ENCODE peak calls at places on chromosomes 3 and 15, in nine cellular contexts. One of them, this sample, is unnamed.

GRCh38 chr3:62159693-62160092 is 213.7 kb downstream of the FEZF2 start:
- DNase-seq in GM12878: no peak
- DNase-seq in A549: no peak
- DNase-seq in stomach: peak
- DNase-seq in transverse colon: peak
- DNase-seq in HepG2: no peak
- DNase-seq in ovary: peak
- DNase-seq in esophagus muscularis mucosa: no peak
- DNase-seq in H1: no peak
- DNase-seq in this sample: peak

GRCh38 chr3:127440384-127440783 is 150.1 kb downstream of the TPRA1 start:
- DNase-seq in GM12878: no peak
- DNase-seq in esophagus muscularis mucosa: no peak
- DNase-seq in H1: no peak
- DNase-seq in HepG2: no peak
- DNase-seq in transverse colon: no peak
- DNase-seq in ovary: peak
- DNase-seq in stomach: peak
- DNase-seq in A549: no peak
- DNase-seq in this sample: no peak

GRCh38 chr3:128584412-128585020 is 66.1 kb downstream of the RPN1 start:
- DNase-seq in HepG2: peak
- DNase-seq in GM12878: peak
- DNase-seq in A549: peak
- DNase-seq in ovary: peak
- DNase-seq in H1: peak
- DNase-seq in esophagus muscularis mucosa: no peak
- DNase-seq in stomach: peak
- DNase-seq in transverse colon: peak
- DNase-seq in this sample: peak

GRCh38 chr3:155070932-155071387 is 9.2 kb upstream of the MME start:
- DNase-seq in HepG2: no peak
- DNase-seq in H1: no peak
- DNase-seq in ovary: no peak
- DNase-seq in A549: no peak
- DNase-seq in GM12878: no peak
- DNase-seq in stomach: no peak
- DNase-seq in esophagus muscularis mucosa: no peak
- DNase-seq in transverse colon: no peak
- DNase-seq in this sample: no peak

GRCh38 chr3:72223116-72223515 is 438.2 kb upstream of the PROK2 start:
- DNase-seq in transverse colon: no peak
- DNase-seq in stomach: no peak
- DNase-seq in H1: no peak
- DNase-seq in A549: no peak
- DNase-seq in ovary: no peak
- DNase-seq in GM12878: no peak
- DNase-seq in HepG2: no peak
- DNase-seq in esophagus muscularis mucosa: no peak
- DNase-seq in this sample: no peak

GRCh38 chr3:126340081-126340511 is 17.1 kb downstream of the KLF15 start:
- DNase-seq in stomach: peak
- DNase-seq in esophagus muscularis mucosa: no peak
- DNase-seq in H1: peak
- DNase-seq in A549: no peak
- DNase-seq in GM12878: no peak
- DNase-seq in ovary: peak
- DNase-seq in HepG2: no peak
- DNase-seq in transverse colon: peak
- DNase-seq in this sample: no peak

GRCh38 chr3:194269610-194270145 is 81.5 kb downstream of the CPN2 start:
- DNase-seq in stomach: peak
- DNase-seq in H1: peak
- DNase-seq in esophagus muscularis mucosa: peak
- DNase-seq in HepG2: no peak
- DNase-seq in ovary: peak
- DNase-seq in GM12878: no peak
- DNase-seq in A549: no peak
- DNase-seq in transverse colon: peak
- DNase-seq in this sample: peak

GRCh38 chr3:27675287-27675686 is 46.8 kb downstream of the EOMES start:
- DNase-seq in HepG2: no peak
- DNase-seq in stomach: no peak
- DNase-seq in A549: no peak
- DNase-seq in transverse colon: no peak
- DNase-seq in ovary: no peak
- DNase-seq in esophagus muscularis mucosa: no peak
- DNase-seq in H1: no peak
- DNase-seq in GM12878: no peak
- DNase-seq in this sample: no peak

GRCh38 chr3:16910207-16910606 is 25.5 kb downstream of the PLCL2 start:
- DNase-seq in esophagus muscularis mucosa: no peak
- DNase-seq in transverse colon: no peak
- DNase-seq in stomach: no peak
- DNase-seq in HepG2: no peak
- DNase-seq in GM12878: no peak
- DNase-seq in ovary: no peak
- DNase-seq in A549: no peak
- DNase-seq in H1: no peak
- DNase-seq in this sample: no peak
- H3K4me3 ChIP-seq in esophagus muscularis mucosa: no peak
- H3K4me3 ChIP-seq in transverse colon: no peak
- H3K4me3 ChIP-seq in stomach: no peak
- H3K4me3 ChIP-seq in HepG2: no peak
- H3K4me3 ChIP-seq in GM12878: no peak
- H3K4me3 ChIP-seq in ovary: no peak
- H3K4me3 ChIP-seq in A549: no peak
- H3K4me3 ChIP-seq in H1: no peak
- H3K4me3 ChIP-seq in this sample: no peak

GRCh38 chr15:101187820-101188516 is 63.9 kb downstream of the CHSY1 start:
- DNase-seq in transverse colon: no peak
- DNase-seq in H1: no peak
- DNase-seq in esophagus muscularis mucosa: no peak
- DNase-seq in ovary: no peak
- DNase-seq in stomach: no peak
- DNase-seq in A549: no peak
- DNase-seq in GM12878: peak
- DNase-seq in HepG2: no peak
- DNase-seq in this sample: no peak
- H3K27ac ChIP-seq in transverse colon: peak
- H3K27ac ChIP-seq in H1: no peak
- H3K27ac ChIP-seq in esophagus muscularis mucosa: peak
- H3K27ac ChIP-seq in ovary: peak
- H3K27ac ChIP-seq in stomach: peak
- H3K27ac ChIP-seq in A549: no peak
- H3K27ac ChIP-seq in GM12878: peak
- H3K27ac ChIP-seq in HepG2: no peak
- H3K27ac ChIP-seq in this sample: peak

GRCh38 chr3:196149922-196150321 is 61.3 kb downstream of the ZDHHC19 start:
- DNase-seq in stomach: no peak
- DNase-seq in A549: no peak
- DNase-seq in ovary: no peak
- DNase-seq in transverse colon: no peak
- DNase-seq in HepG2: no peak
- DNase-seq in GM12878: peak
- DNase-seq in esophagus muscularis mucosa: no peak
- DNase-seq in H1: no peak
- DNase-seq in this sample: no peak

GRCh38 chr3:196145420-196146262 is 63.8 kb upstream of the TFRC start:
- DNase-seq in ovary: no peak
- DNase-seq in A549: no peak
- DNase-seq in GM12878: no peak
- DNase-seq in stomach: no peak
- DNase-seq in H1: no peak
- DNase-seq in HepG2: no peak
- DNase-seq in transverse colon: no peak
- DNase-seq in esophagus muscularis mucosa: no peak
- DNase-seq in this sample: no peak

GRCh38 chr3:196149375-196149774 is 61.8 kb downstream of the ZDHHC19 start:
- DNase-seq in GM12878: no peak
- DNase-seq in H1: no peak
- DNase-seq in A549: no peak
- DNase-seq in transverse colon: no peak
- DNase-seq in HepG2: no peak
- DNase-seq in stomach: no peak
- DNase-seq in esophagus muscularis mucosa: no peak
- DNase-seq in ovary: no peak
- DNase-seq in this sample: no peak

GRCh38 chr3:196147116-196147515 is 64.1 kb downstream of the ZDHHC19 start:
- DNase-seq in A549: no peak
- DNase-seq in ovary: no peak
- DNase-seq in H1: no peak
- DNase-seq in GM12878: no peak
- DNase-seq in esophagus muscularis mucosa: no peak
- DNase-seq in transverse colon: no peak
- DNase-seq in stomach: no peak
- DNase-seq in HepG2: no peak
- DNase-seq in this sample: no peak

DNA sequence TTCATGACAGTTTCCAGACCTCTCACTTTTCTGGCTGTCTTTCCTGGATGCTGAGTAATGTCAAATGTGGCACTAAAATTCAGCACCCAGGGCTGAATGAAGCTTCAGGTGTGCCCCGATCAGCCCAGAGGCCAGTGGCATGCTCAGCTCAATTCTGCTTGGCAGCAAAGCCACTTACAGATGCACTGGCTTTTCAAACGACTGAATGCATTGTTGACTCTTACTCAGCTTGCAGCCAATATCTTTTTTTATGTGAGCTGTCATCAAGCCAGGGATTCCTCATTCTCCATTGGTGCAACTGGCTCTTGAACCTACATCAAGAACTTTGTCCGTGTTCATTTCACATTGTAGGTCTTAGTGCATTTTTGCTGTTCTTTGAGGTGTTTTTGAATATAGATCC is 60.7 kb downstream of the ZDHHC19 start:
- DNase-seq in stomach: no peak
- DNase-seq in HepG2: no peak
- DNase-seq in esophagus muscularis mucosa: no peak
- DNase-seq in A549: no peak
- DNase-seq in GM12878: no peak
- DNase-seq in H1: no peak
- DNase-seq in ovary: no peak
- DNase-seq in transverse colon: no peak
- DNase-seq in this sample: no peak
- TF ChIP-seq EP300 in stomach: no peak
- TF ChIP-seq EP300 in HepG2: no peak
- TF ChIP-seq EP300 in esophagus muscularis mucosa: no peak
- TF ChIP-seq EP300 in A549: no peak
- TF ChIP-seq EP300 in GM12878: no peak
- TF ChIP-seq EP300 in H1: no peak
- TF ChIP-seq EP300 in ovary: no peak
- TF ChIP-seq EP300 in transverse colon: no peak
- TF ChIP-seq EP300 in this sample: no peak

GRCh38 chr3:185926445-185926844 is 11.4 kb downstream of the TRA2B start:
- DNase-seq in HepG2: no peak
- DNase-seq in transverse colon: peak
- DNase-seq in A549: no peak
- DNase-seq in ovary: no peak
- DNase-seq in GM12878: no peak
- DNase-seq in stomach: no peak
- DNase-seq in H1: no peak
- DNase-seq in esophagus muscularis mucosa: no peak
- DNase-seq in this sample: no peak

GRCh38 chr3:185927501-185928200 is 10.2 kb downstream of the TRA2B start:
- DNase-seq in transverse colon: no peak
- DNase-seq in ovary: no peak
- DNase-seq in A549: no peak
- DNase-seq in GM12878: no peak
- DNase-seq in HepG2: peak
- DNase-seq in H1: no peak
- DNase-seq in esophagus muscularis mucosa: no peak
- DNase-seq in stomach: no peak
- DNase-seq in this sample: no peak

GRCh38 chr3:185930393-185931107 is 7.3 kb downstream of the TRA2B start:
- DNase-seq in transverse colon: no peak
- DNase-seq in stomach: no peak
- DNase-seq in GM12878: no peak
- DNase-seq in A549: no peak
- DNase-seq in H1: no peak
- DNase-seq in esophagus muscularis mucosa: no peak
- DNase-seq in ovary: no peak
- DNase-seq in HepG2: no peak
- DNase-seq in this sample: no peak

GRCh38 chr3:185929192-185930151 is 8.3 kb downstream of the TRA2B start:
- DNase-seq in H1: no peak
- DNase-seq in HepG2: no peak
- DNase-seq in esophagus muscularis mucosa: no peak
- DNase-seq in ovary: no peak
- DNase-seq in stomach: no peak
- DNase-seq in A549: no peak
- DNase-seq in transverse colon: no peak
- DNase-seq in GM12878: no peak
- DNase-seq in this sample: no peak

GRCh38 chr3:185928532-185928931 is 9.3 kb downstream of the TRA2B start:
- DNase-seq in esophagus muscularis mucosa: no peak
- DNase-seq in A549: no peak
- DNase-seq in transverse colon: no peak
- DNase-seq in stomach: no peak
- DNase-seq in H1: no peak
- DNase-seq in ovary: no peak
- DNase-seq in HepG2: no peak
- DNase-seq in GM12878: no peak
- DNase-seq in this sample: no peak
- H3K4me3 ChIP-seq in esophagus muscularis mucosa: peak
- H3K4me3 ChIP-seq in A549: no peak
- H3K4me3 ChIP-seq in transverse colon: peak
- H3K4me3 ChIP-seq in stomach: peak
- H3K4me3 ChIP-seq in H1: no peak
- H3K4me3 ChIP-seq in ovary: peak
- H3K4me3 ChIP-seq in HepG2: no peak
- H3K4me3 ChIP-seq in GM12878: peak
- H3K4me3 ChIP-seq in this sample: no peak